ENCODE peak calls at places on chromosome 13, in nine cellular contexts. Z, O, P, H, I, T, D, A and Q are unnamed samples.

GRCh38 chr13:110714798-110715394 is 1.4 kb downstream of the ING1 start:
- DNase-seq in Z (peak; percentile 66), O (peak; percentile 68), P (no peak), H (peak; percentile 60), I (no peak), T (peak; percentile 78), D (peak; percentile 60), A (peak; percentile 25), Q (no peak)

GRCh38 chr13:105410602-105411001 is 1124.9 kb downstream of the EFNB2 start:
- DNase-seq in Z (no peak), O (no peak), P (peak; percentile 9), H (peak; percentile 54), I (no peak), T (peak; percentile 74), D (peak; percentile 37), A (peak; percentile 12), Q (no peak)

GRCh38 chr13:85486663-85487062 is 312.6 kb downstream of the SLITRK6 start:
- DNase-seq in Z (no peak), O (no peak), P (no peak), H (no peak), I (no peak), T (no peak), D (no peak), A (no peak), Q (no peak)

GRCh38 chr13:111533900-111534645 is 213.6 kb downstream of the TEX29 start:
- DNase-seq in Z (no peak), O (no peak), P (no peak), H (peak; percentile 13), I (no peak), T (no peak), D (no peak), A (no peak), Q (peak; percentile 89)

GRCh38 chr13:46172531-46172991 is 9.4 kb downstream of the LCP1 start:
- DNase-seq in Z (no peak), O (no peak), P (no peak), H (no peak), I (no peak), T (no peak), D (peak; percentile 20), A (no peak), Q (no peak)

GRCh38 chr13:94706854-94707399 is 5.4 kb downstream of the SOX21 start:
- DNase-seq in Z (no peak), O (peak; percentile 84), P (peak; percentile 21), H (peak; percentile 82), I (no peak), T (no peak), D (no peak), A (no peak), Q (no peak)

GRCh38 chr13:71610876-71611275 is 256.1 kb downstream of the DACH1 start:
- DNase-seq in Z (no peak), O (peak; percentile 27), P (no peak), H (no peak), I (no peak), T (no peak), D (no peak), A (no peak), Q (peak; percentile 17)

GRCh38 chr13:57640582-57640981 is 9.0 kb downstream of the PCDH17 start:
- DNase-seq in Z (no peak), O (no peak), P (no peak), H (no peak), I (no peak), T (no peak), D (no peak), A (no peak), Q (no peak)

GRCh38 chr13:93226623-93227279 is at the start of gene GPC6:
- DNase-seq in Z (no peak), O (peak; percentile 58), P (peak; percentile 17), H (peak; percentile 97), I (no peak), T (no peak), D (peak; percentile 87), A (peak; percentile 95), Q (peak; percentile 80)

GRCh38 chr13:38713046-38713445 is 26.2 kb downstream of the FREM2 start:
- DNase-seq in Z (no peak), O (no peak), P (no peak), H (no peak), I (no peak), T (no peak), D (no peak), A (no peak), Q (no peak)

GRCh38 chr13:83634601-83635000 is 247.7 kb downstream of the SLITRK1 start:
- DNase-seq in Z (no peak), O (no peak), P (no peak), H (no peak), I (no peak), T (no peak), D (no peak), A (no peak), Q (no peak)

GRCh38 chr13:87680298-87680697 is 9.1 kb downstream of the SLITRK5 start:
- DNase-seq in Z (no peak), O (no peak), P (no peak), H (peak; percentile 76), I (no peak), T (no peak), D (peak; percentile 34), A (no peak), Q (peak; percentile 36)

GRCh38 chr13:65461590-65461989 is 1768.5 kb downstream of the PCDH9 start:
- DNase-seq in Z (no peak), O (no peak), P (no peak), H (no peak), I (peak; percentile 52), T (no peak), D (peak; percentile 28), A (peak; percentile 83), Q (no peak)

GRCh38 chr13:27005976-27006518 is 165.6 kb downstream of the USP12 start:
- DNase-seq in Z (no peak), O (no peak), P (no peak), H (no peak), I (no peak), T (no peak), D (no peak), A (no peak), Q (no peak)

GRCh38 chr13:108902557-108903155 is 273.2 kb downstream of the MYO16 start:
- DNase-seq in Z (no peak), O (no peak), P (no peak), H (no peak), I (no peak), T (no peak), D (peak; percentile 16), A (no peak), Q (no peak)

GRCh38 chr13:95250961-95251360 is 50.3 kb downstream of the ABCC4 start:
- DNase-seq in Z (no peak), O (no peak), P (no peak), H (no peak), I (no peak), T (no peak), D (no peak), A (no peak), Q (no peak)

GRCh38 chr13:110957181-110957884 is 42.5 kb upstream of the ANKRD10 start:
- DNase-seq in Z (no peak), O (no peak), P (no peak), H (no peak), I (no peak), T (no peak), D (peak; percentile 60), A (peak; percentile 16), Q (no peak)

GRCh38 chr13:65074248-65074647 is 2155.9 kb downstream of the PCDH9 start:
- DNase-seq in Z (no peak), O (no peak), P (no peak), H (no peak), I (no peak), T (no peak), D (no peak), A (no peak), Q (no peak)

GRCh38 chr13:50014404-50014803 is 840 bp upstream of the KCNRG start:
- DNase-seq in Z (no peak), O (no peak), P (no peak), H (no peak), I (no peak), T (no peak), D (no peak), A (no peak), Q (no peak)

GRCh38 chr13:98390086-98390697 is 186.7 kb downstream of the STK24 start:
- DNase-seq in Z (peak; percentile 60), O (no peak), P (no peak), H (no peak), I (no peak), T (no peak), D (no peak), A (peak; percentile 20), Q (no peak)